ENCODE peak calls at places on chromosomes 11 and 22, in ten cellular contexts. One of them, this sample, is unnamed.

GRCh38 chr11:19013181-19013857 is 47.2 kb downstream of the MRGPRX2 start:
- DNase-seq in cardiac fibroblast: no peak
- DNase-seq in effector CD4-positive, alpha-beta T cell: no peak
- DNase-seq in HT1080: no peak
- DNase-seq in head of caudate nucleus: no peak
- DNase-seq in memory B cell: no peak
- DNase-seq in fibroblast of the conjunctiva: no peak
- DNase-seq in NCI-H187: no peak
- DNase-seq in activated CD8-positive, alpha-beta memory T cell treated with anti-CD3 and anti-CD28 coated beads for 4 hours: no peak
- DNase-seq in left cardiac atrium: no peak
- DNase-seq in this sample: no peak

GRCh38 chr11:113906038-113906437 is 1.4 kb downstream of the HTR3B start:
- DNase-seq in left cardiac atrium: no peak
- DNase-seq in memory B cell: no peak
- DNase-seq in cardiac fibroblast: peak
- DNase-seq in fibroblast of the conjunctiva: no peak
- DNase-seq in NCI-H187: peak
- DNase-seq in HT1080: no peak
- DNase-seq in head of caudate nucleus: no peak
- DNase-seq in effector CD4-positive, alpha-beta T cell: no peak
- DNase-seq in activated CD8-positive, alpha-beta memory T cell treated with anti-CD3 and anti-CD28 coated beads for 4 hours: no peak
- DNase-seq in this sample: peak

GRCh38 chr11:38159038-38159437 is 1561.0 kb upstream of the RAG2 start:
- DNase-seq in activated CD8-positive, alpha-beta memory T cell treated with anti-CD3 and anti-CD28 coated beads for 4 hours: no peak
- DNase-seq in left cardiac atrium: no peak
- DNase-seq in memory B cell: no peak
- DNase-seq in fibroblast of the conjunctiva: no peak
- DNase-seq in cardiac fibroblast: no peak
- DNase-seq in head of caudate nucleus: no peak
- DNase-seq in NCI-H187: no peak
- DNase-seq in HT1080: no peak
- DNase-seq in effector CD4-positive, alpha-beta T cell: no peak
- DNase-seq in this sample: no peak

GRCh38 chr22:19760652-19761002 is at the start of gene TBX1:
- DNase-seq in memory B cell: no peak
- DNase-seq in activated CD8-positive, alpha-beta memory T cell treated with anti-CD3 and anti-CD28 coated beads for 4 hours: no peak
- DNase-seq in left cardiac atrium: no peak
- DNase-seq in NCI-H187: no peak
- DNase-seq in fibroblast of the conjunctiva: no peak
- DNase-seq in head of caudate nucleus: no peak
- DNase-seq in cardiac fibroblast: no peak
- DNase-seq in HT1080: no peak
- DNase-seq in effector CD4-positive, alpha-beta T cell: no peak
- DNase-seq in this sample: no peak

GRCh38 chr11:121696177-121696863 is 243.6 kb upstream of the SORL1-AS1 start:
- DNase-seq in effector CD4-positive, alpha-beta T cell: no peak
- DNase-seq in cardiac fibroblast: peak
- DNase-seq in fibroblast of the conjunctiva: no peak
- DNase-seq in head of caudate nucleus: peak
- DNase-seq in left cardiac atrium: peak
- DNase-seq in activated CD8-positive, alpha-beta memory T cell treated with anti-CD3 and anti-CD28 coated beads for 4 hours: no peak
- DNase-seq in HT1080: no peak
- DNase-seq in memory B cell: no peak
- DNase-seq in NCI-H187: no peak
- DNase-seq in this sample: no peak

GRCh38 chr22:47307812-47308211 is 545.4 kb downstream of the TBC1D22A start:
- DNase-seq in left cardiac atrium: no peak
- DNase-seq in memory B cell: no peak
- DNase-seq in effector CD4-positive, alpha-beta T cell: no peak
- DNase-seq in cardiac fibroblast: no peak
- DNase-seq in HT1080: no peak
- DNase-seq in fibroblast of the conjunctiva: no peak
- DNase-seq in head of caudate nucleus: no peak
- DNase-seq in NCI-H187: no peak
- DNase-seq in activated CD8-positive, alpha-beta memory T cell treated with anti-CD3 and anti-CD28 coated beads for 4 hours: no peak
- DNase-seq in this sample: peak

GRCh38 chr11:130145328-130145812 is 14.2 kb upstream of the ST14 start:
- DNase-seq in fibroblast of the conjunctiva: no peak
- DNase-seq in cardiac fibroblast: no peak
- DNase-seq in HT1080: no peak
- DNase-seq in NCI-H187: no peak
- DNase-seq in activated CD8-positive, alpha-beta memory T cell treated with anti-CD3 and anti-CD28 coated beads for 4 hours: no peak
- DNase-seq in head of caudate nucleus: no peak
- DNase-seq in effector CD4-positive, alpha-beta T cell: no peak
- DNase-seq in left cardiac atrium: no peak
- DNase-seq in memory B cell: no peak
- DNase-seq in this sample: no peak

GRCh38 chr11:75760710-75761493 is 7.7 kb upstream of the DGAT2 start:
- DNase-seq in memory B cell: no peak
- DNase-seq in NCI-H187: no peak
- DNase-seq in HT1080: peak
- DNase-seq in effector CD4-positive, alpha-beta T cell: no peak
- DNase-seq in head of caudate nucleus: no peak
- DNase-seq in left cardiac atrium: no peak
- DNase-seq in activated CD8-positive, alpha-beta memory T cell treated with anti-CD3 and anti-CD28 coated beads for 4 hours: no peak
- DNase-seq in fibroblast of the conjunctiva: peak
- DNase-seq in cardiac fibroblast: peak
- DNase-seq in this sample: no peak